ENCODE peak calls at places on chromosomes 13 and 19, in six cellular contexts. R is ovary, A is sigmoid colon, Y is adrenal gland, H is IMR-90, U is stomach. P is an unnamed sample.

GRCh38 chr13:90070837-90071525 is 1276.5 kb upstream of the MIR17HG start:
- DNase-seq in R (no peak), A (no peak), Y (no peak), H (no peak), U (no peak), P (no peak)

GRCh38 chr19:6590458-6591319 is at the start of gene CD70:
- DNase-seq in R (no peak), A (no peak), Y (no peak), H (no peak), U (no peak), P (peak)

GRCh38 chr13:29550589-29550988 is 44.9 kb downstream of the SLC7A1 start:
- DNase-seq in R (no peak), A (no peak), Y (no peak), H (peak), U (no peak), P (no peak)

GRCh38 chr13:71813187-71813586 is 53.8 kb downstream of the DACH1 start:
- DNase-seq in R (no peak), A (no peak), Y (no peak), H (no peak), U (no peak), P (no peak)

GRCh38 chr19:6425732-6426686 is 1.4 kb upstream of the KHSRP start:
- DNase-seq in R (no peak), A (no peak), Y (peak), H (no peak), U (no peak), P (peak)

GRCh38 chr19:38304866-38305429 is 897 bp downstream of the C19orf33 start:
- DNase-seq in R (peak), A (no peak), Y (peak), H (no peak), U (peak), P (no peak)

GRCh38 chr13:113935523-113935922 is 38.4 kb downstream of the C13orf46 start:
- DNase-seq in R (peak), A (peak), Y (no peak), H (no peak), U (no peak), P (no peak)

GRCh38 chr13:46607768-46608553 is 55.0 kb downstream of the LRCH1 start:
- DNase-seq in R (no peak), A (no peak), Y (no peak), H (no peak), U (no peak), P (no peak)

GRCh38 chr13:112879283-112879833 is 89.7 kb upstream of the MCF2L start:
- DNase-seq in R (no peak), A (peak), Y (no peak), H (peak), U (no peak), P (no peak)

GRCh38 chr13:95689582-95689926 is 12.6 kb downstream of the DNAJC3 start:
- DNase-seq in R (no peak), A (no peak), Y (no peak), H (no peak), U (no peak), P (no peak)

GRCh38 chr19:10290876-10291553 is 1.3 kb downstream of the ICAM5 start:
- DNase-seq in R (peak), A (no peak), Y (no peak), H (peak), U (peak), P (peak)

GRCh38 chr13:31224174-31224669 is 24.4 kb downstream of the B3GLCT start:
- DNase-seq in R (no peak), A (no peak), Y (no peak), H (no peak), U (no peak), P (no peak)

GRCh38 chr13:51933466-51934058 is 71.8 kb downstream of the CCDC70 start:
- DNase-seq in R (no peak), A (no peak), Y (no peak), H (no peak), U (no peak), P (no peak)

GRCh38 chr19:35055715-35056179 is 14.2 kb downstream of the HPN start:
- DNase-seq in R (no peak), A (no peak), Y (no peak), H (no peak), U (no peak), P (no peak)

GRCh38 chr19:39924952-39925351 is 9.5 kb downstream of the FCGBP start:
- DNase-seq in R (no peak), A (no peak), Y (no peak), H (no peak), U (peak), P (no peak)

GRCh38 chr19:12786149-12786870 is 5.0 kb upstream of the JUNB start:
- DNase-seq in R (peak), A (peak), Y (peak), H (no peak), U (peak), P (peak)

GRCh38 chr19:6092329-6093286 is 17.7 kb downstream of the RFX2 start:
- DNase-seq in R (peak), A (peak), Y (peak), H (peak), U (peak), P (peak)

GRCh38 chr13:75079226-75079625 is 402.7 kb downstream of the TBC1D4 start:
- DNase-seq in R (no peak), A (no peak), Y (no peak), H (peak), U (no peak), P (no peak)

GRCh38 chr19:800360-801029 is 3.2 kb downstream of the PTBP1 start:
- DNase-seq in R (no peak), A (no peak), Y (peak), H (no peak), U (peak), P (peak)

GRCh38 chr19:30160996-30161655 is 211.1 kb upstream of the ZNF536 start:
- DNase-seq in R (no peak), A (no peak), Y (no peak), H (no peak), U (no peak), P (no peak)

GRCh38 chr13:66657165-66657895 is 572.8 kb downstream of the PCDH9 start:
- DNase-seq in R (peak), A (peak), Y (peak), H (peak), U (peak), P (no peak)

GRCh38 chr13:93698016-93698613 is 471.5 kb downstream of the GPC6 start:
- DNase-seq in R (no peak), A (no peak), Y (no peak), H (no peak), U (no peak), P (no peak)

GRCh38 chr19:33316521-33317284 is 14.4 kb upstream of the CEBPA start:
- DNase-seq in R (no peak), A (no peak), Y (no peak), H (no peak), U (no peak), P (no peak)

GRCh38 chr19:56121180-56122167 is at the start of gene ZNF787:
- DNase-seq in R (peak), A (peak), Y (peak), H (peak), U (peak), P (peak)
- TF ChIP-seq POLR2A in R (peak), A (no peak), Y (peak), H (peak), U (no peak), P (peak)

GRCh38 chr19:51096473-51097165 is 11.6 kb downstream of the CTU1 start:
- DNase-seq in R (no peak), A (no peak), Y (no peak), H (no peak), U (no peak), P (peak)
- TF ChIP-seq CTCF in R (no peak), A (no peak), Y (no peak), H (peak), U (no peak), P (peak)

GRCh38 chr13:21698975-21699679 is 28.3 kb downstream of the FGF9 start:
- DNase-seq in R (no peak), A (no peak), Y (no peak), H (no peak), U (no peak), P (no peak)

GRCh38 chr13:21707586-21707985 is 36.7 kb downstream of the FGF9 start:
- DNase-seq in R (no peak), A (no peak), Y (no peak), H (no peak), U (no peak), P (no peak)

GRCh38 chr13:21703846-21704245 is 33.0 kb downstream of the FGF9 start:
- DNase-seq in R (no peak), A (no peak), Y (no peak), H (no peak), U (no peak), P (no peak)
- TF ChIP-seq POLR2A in R (no peak), A (no peak), Y (no peak), H (no peak), U (no peak), P (no peak)

DNA sequence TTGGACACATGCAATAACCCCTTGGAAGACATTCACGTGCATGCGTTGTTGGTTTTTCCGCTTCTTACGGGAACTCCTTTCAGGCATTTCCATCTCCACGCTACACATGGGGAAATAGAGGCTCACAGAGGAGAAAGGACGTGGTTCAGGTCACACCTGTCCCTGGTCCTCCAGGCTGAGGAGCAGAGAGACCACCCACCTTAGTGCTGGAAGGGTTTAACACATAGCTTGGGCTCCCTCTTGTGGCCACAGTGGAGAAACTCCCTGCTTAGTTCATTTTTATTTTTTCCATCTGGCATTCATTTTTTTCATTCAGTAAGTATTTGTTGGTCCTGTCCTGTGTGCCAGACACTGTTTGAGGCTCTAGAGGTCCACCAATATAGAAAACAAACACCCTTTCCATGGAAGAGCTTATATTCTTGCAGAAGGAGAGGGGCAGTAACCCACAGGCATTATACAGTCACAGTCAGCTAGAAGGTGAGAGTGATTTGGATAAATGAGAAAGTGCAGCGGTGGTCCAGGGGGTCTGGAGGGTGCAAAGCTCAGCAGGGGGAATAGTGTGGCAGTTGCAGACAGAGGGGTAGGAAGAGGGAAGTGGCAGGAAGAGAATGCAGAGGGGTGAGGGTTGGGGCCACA is 24.2 kb upstream of the TTYH1 start:
- DNase-seq in R (peak), A (no peak), Y (no peak), H (peak), U (peak), P (peak)
- TF ChIP-seq CTCF in R (no peak), A (peak), Y (peak), H (peak), U (peak), P (peak)

GRCh38 chr19:11379857-11380350 is 4.2 kb downstream of the EPOR start:
- DNase-seq in R (no peak), A (no peak), Y (peak), H (no peak), U (no peak), P (no peak)

GRCh38 chr19:11378319-11379189 is 4.1 kb downstream of the SWSAP1 start:
- DNase-seq in R (peak), A (no peak), Y (peak), H (peak), U (peak), P (peak)

GRCh38 chr19:11382898-11383705 is 1.0 kb downstream of the EPOR start:
- DNase-seq in R (peak), A (peak), Y (peak), H (no peak), U (peak), P (peak)

GRCh38 chr19:11381535-11382369 is 2.4 kb downstream of the EPOR start:
- DNase-seq in R (peak), A (peak), Y (peak), H (peak), U (peak), P (peak)

DNA sequence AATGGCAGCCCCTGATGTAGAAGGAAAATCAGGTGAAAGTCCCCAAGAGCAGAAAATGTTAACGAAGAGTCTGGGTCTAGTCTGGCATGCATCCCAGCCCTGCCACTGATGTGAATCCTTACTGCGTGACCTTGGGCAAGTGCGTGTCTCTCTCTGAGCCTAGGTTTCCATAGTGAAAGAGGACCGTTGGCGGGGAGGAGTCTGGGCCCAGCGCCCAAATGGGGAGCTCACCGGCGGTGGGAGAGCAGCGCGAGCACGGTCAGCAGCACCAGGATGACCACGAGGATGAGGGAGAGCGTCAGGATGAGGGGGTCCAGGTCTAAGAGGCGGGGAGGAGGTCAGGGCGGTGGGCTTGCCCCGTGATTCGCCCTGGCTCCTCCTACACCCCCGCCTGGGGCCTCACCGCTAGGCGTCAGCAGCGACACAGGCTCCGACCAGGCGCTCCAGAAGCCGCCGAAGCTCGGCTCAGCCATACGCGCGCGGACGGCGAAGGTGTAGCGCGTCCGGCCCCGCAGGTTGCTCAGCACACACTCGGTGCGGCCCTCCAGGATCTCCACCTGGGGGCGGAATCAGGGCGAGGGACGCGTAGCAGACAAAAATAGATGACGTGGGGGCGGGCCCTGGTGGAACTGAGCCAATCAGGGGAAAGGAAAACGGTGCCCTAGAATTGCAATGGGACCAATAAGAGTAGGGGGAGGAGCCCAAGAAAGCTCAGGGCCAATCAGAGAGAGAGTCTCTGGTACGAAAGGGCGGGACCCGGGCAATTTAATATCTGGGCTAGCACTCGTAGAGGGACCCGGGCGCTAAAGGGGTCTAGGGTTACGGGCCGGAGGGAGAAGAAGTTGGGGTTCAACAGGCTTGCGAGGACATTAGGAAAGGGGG is 3.2 kb downstream of the EPOR start:
- DNase-seq in R (peak), A (peak), Y (peak), H (peak), U (peak), P (peak)
- TF ChIP-seq POLR2A in R (peak), A (no peak), Y (peak), H (peak), U (peak), P (peak)

GRCh38 chr19:43760941-43761340 is 6.2 kb upstream of the SMG9 start:
- DNase-seq in R (no peak), A (no peak), Y (no peak), H (peak), U (no peak), P (no peak)
- TF ChIP-seq CTCF in R (no peak), A (no peak), Y (no peak), H (no peak), U (no peak), P (no peak)

GRCh38 chr13:110699148-110700145 is 6.5 kb downstream of the CARS2 start:
- DNase-seq in R (no peak), A (peak), Y (peak), H (no peak), U (no peak), P (no peak)
- TF ChIP-seq POLR2A in R (no peak), A (no peak), Y (no peak), H (no peak), U (no peak), P (no peak)

GRCh38 chr19:31313291-31314030 is 35.8 kb downstream of the TSHZ3 start:
- DNase-seq in R (no peak), A (peak), Y (peak), H (no peak), U (no peak), P (no peak)

GRCh38 chr19:31314156-31314555 is 35.1 kb downstream of the TSHZ3 start:
- DNase-seq in R (no peak), A (peak), Y (peak), H (no peak), U (no peak), P (no peak)

GRCh38 chr19:31312004-31312403 is 37.2 kb downstream of the TSHZ3 start:
- DNase-seq in R (no peak), A (peak), Y (peak), H (peak), U (no peak), P (peak)

GRCh38 chr19:31314849-31315620 is 34.2 kb downstream of the TSHZ3 start:
- DNase-seq in R (no peak), A (peak), Y (peak), H (no peak), U (no peak), P (no peak)

DNA sequence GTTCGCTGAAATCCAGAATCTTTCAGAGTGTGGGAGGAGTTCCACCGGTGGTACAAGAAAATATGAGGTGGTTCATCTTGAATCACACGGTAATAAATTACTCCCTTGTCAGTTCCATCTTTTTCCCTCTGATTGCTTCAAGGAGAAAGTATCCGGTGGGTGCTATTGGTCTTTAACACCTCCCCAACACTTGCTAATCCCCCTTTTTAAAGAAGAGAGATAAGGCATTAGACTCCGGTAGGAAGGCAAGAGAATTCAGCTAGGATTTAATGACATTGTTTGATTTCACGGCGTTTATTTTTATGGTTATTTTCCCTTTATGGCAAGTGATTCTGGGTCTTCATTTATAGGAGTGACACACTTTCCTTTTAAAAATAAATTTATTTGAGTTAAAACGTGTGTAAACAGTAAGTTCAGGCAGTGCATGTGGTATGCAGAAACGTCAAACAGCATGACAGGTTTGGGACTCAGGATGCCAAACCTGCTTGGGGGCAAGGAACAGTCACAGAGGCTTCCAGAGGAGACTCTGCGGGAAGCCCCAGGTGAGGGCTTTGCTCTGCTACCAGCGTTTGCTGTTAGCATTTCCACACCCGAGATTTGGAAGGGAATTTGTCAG is 36.5 kb downstream of the TSHZ3 start:
- DNase-seq in R (no peak), A (no peak), Y (no peak), H (no peak), U (no peak), P (no peak)
- TF ChIP-seq CTCF in R (no peak), A (no peak), Y (no peak), H (no peak), U (no peak), P (no peak)

GRCh38 chr19:47273313-47274070 is 1.2 kb upstream of the INAFM1 start:
- DNase-seq in R (peak), A (peak), Y (peak), H (peak), U (peak), P (peak)

GRCh38 chr19:47274071-47274890 is at the start of gene INAFM1:
- DNase-seq in R (peak), A (peak), Y (peak), H (peak), U (peak), P (peak)

GRCh38 chr19:47275866-47276461 is 1.3 kb downstream of the INAFM1 start:
- DNase-seq in R (peak), A (peak), Y (peak), H (peak), U (no peak), P (peak)

GRCh38 chr19:47272448-47273312 is 2.0 kb upstream of the INAFM1 start:
- DNase-seq in R (peak), A (peak), Y (peak), H (no peak), U (peak), P (peak)

DNA sequence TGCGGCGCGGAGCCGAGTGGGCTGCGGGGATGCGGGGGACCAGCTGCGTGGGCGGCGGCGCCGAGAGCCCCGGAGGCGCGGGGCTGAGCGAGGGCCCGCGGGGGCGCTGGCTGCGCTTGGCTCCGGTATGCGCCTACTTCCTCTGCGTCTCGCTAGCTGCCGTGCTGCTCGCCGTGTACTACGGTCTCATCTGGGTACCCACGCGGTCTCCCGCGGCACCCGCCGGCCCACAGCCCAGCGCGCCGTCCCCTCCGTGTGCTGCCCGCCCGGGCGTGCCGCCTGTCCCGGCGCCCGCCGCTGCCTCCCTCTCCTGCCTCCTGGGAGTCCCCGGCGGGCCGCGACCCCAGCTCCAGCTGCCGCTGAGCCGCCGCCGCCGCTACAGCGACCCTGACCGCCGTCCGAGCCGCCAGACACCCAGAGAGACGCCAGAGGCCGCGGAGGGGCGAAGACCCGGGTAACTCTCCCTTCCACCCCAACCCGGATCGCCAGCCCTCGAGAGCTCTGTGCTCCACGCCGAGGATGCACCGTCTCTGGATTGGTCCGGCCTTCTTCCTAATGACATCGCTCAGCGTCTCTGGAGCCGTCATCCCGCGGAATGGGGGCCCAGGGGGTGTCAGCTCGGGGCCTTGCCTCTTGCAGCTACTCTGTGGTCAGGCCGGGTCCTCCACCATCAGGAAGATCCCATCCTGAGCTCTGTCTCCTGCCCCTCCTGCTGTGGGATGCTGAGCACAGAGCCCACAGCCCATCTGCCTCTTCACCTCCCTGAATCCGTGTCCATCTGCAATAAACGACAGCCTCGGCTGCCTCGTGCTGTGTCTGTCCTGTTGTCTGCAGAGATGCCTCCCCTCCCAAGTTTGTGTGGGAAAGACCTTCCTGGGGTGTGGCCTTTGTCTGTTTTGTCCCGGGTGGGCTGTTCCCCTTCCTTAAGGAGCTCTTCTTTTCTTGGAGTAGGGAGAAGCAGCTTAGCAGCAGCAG is 493 bp downstream of the INAFM1 start:
- DNase-seq in R (no peak), A (peak), Y (peak), H (no peak), U (no peak), P (no peak)
- TF ChIP-seq POLR2A in R (peak), A (no peak), Y (no peak), H (peak), U (no peak), P (no peak)

GRCh38 chr19:23795462-23795861 is 36.8 kb upstream of the ZNF681 start:
- DNase-seq in R (no peak), A (no peak), Y (no peak), H (no peak), U (no peak), P (peak)
- TF ChIP-seq CTCF in R (no peak), A (no peak), Y (no peak), H (no peak), U (no peak), P (no peak)